ENCODE peak calls at places on chromosomes 5 and 9, in five cellular contexts. U, O, C, E and K are unnamed samples.

GRCh38 chr5:79448336-79448735 is 65.6 kb downstream of the HOMER1 start:
- DNase-seq in U (no peak), O (peak), C (no peak), E (no peak), K (no peak)

GRCh38 chr5:10800852-10801251 is 39.8 kb upstream of the DAP start:
- DNase-seq in U (no peak), O (no peak), C (no peak), E (no peak), K (no peak)

GRCh38 chr5:126389179-126389578 is 34.0 kb upstream of the GRAMD2B start:
- DNase-seq in U (no peak), O (no peak), C (no peak), E (no peak), K (no peak)

GRCh38 chr5:77239126-77239741 is 28.8 kb downstream of the PDE8B start:
- DNase-seq in U (no peak), O (peak), C (peak), E (peak), K (peak)

GRCh38 chr9:92232190-92232589 is 61.3 kb downstream of the IARS1 start:
- DNase-seq in U (no peak), O (no peak), C (no peak), E (no peak), K (no peak)

GRCh38 chr9:130260816-130261765 is 4.5 kb upstream of the HMCN2 start:
- DNase-seq in U (no peak), O (no peak), C (no peak), E (no peak), K (no peak)

GRCh38 chr9:127123239-127123935 is 952 bp upstream of the ANGPTL2 start:
- DNase-seq in U (no peak), O (no peak), C (no peak), E (no peak), K (no peak)

GRCh38 chr5:83974151-83974822 is 253.6 kb upstream of the HAPLN1 start:
- DNase-seq in U (no peak), O (no peak), C (no peak), E (no peak), K (no peak)

GRCh38 chr5:158414780-158415179 is 555.8 kb upstream of the CLINT1 start:
- DNase-seq in U (no peak), O (peak), C (no peak), E (peak), K (no peak)

GRCh38 chr9:138072161-138072842 is 194.7 kb downstream of the CACNA1B start:
- DNase-seq in U (no peak), O (no peak), C (peak), E (no peak), K (no peak)

GRCh38 chr9:21311888-21312287 is 6.8 kb upstream of the IFNA5 start:
- DNase-seq in U (no peak), O (no peak), C (no peak), E (no peak), K (no peak)

GRCh38 chr5:161946911-161947310 is 99.0 kb downstream of the GABRA1 start:
- DNase-seq in U (no peak), O (no peak), C (no peak), E (no peak), K (no peak)

GRCh38 chr9:25681270-25681669 is 3.0 kb upstream of the TUSC1 start:
- DNase-seq in U (no peak), O (peak), C (no peak), E (peak), K (no peak)

GRCh38 chr9:13140843-13141592 is 138.5 kb downstream of the MPDZ start:
- DNase-seq in U (no peak), O (no peak), C (no peak), E (peak), K (no peak)

GRCh38 chr5:140391312-140391711 is 10.3 kb upstream of the ANKHD1 start:
- DNase-seq in U (no peak), O (peak), C (no peak), E (no peak), K (no peak)

GRCh38 chr5:159053216-159053615 is 46.5 kb downstream of the EBF1 start:
- DNase-seq in U (no peak), O (no peak), C (no peak), E (no peak), K (no peak)

GRCh38 chr5:13997514-13997913 is 53.0 kb upstream of the DNAH5 start:
- DNase-seq in U (no peak), O (no peak), C (no peak), E (no peak), K (no peak)

GRCh38 chr5:168879929-168880328 is 300.8 kb upstream of the PANK3 start:
- DNase-seq in U (no peak), O (no peak), C (peak), E (no peak), K (no peak)

GRCh38 chr5:11681796-11682195 is 222.4 kb downstream of the CTNND2 start:
- DNase-seq in U (no peak), O (no peak), C (no peak), E (no peak), K (no peak)

GRCh38 chr9:16625106-16625505 is 245.4 kb downstream of the BNC2 start:
- DNase-seq in U (no peak), O (no peak), C (no peak), E (no peak), K (no peak)

GRCh38 chr5:66633754-66634153 is 37.6 kb downstream of the MAST4 start:
- DNase-seq in U (no peak), O (no peak), C (no peak), E (no peak), K (no peak)

GRCh38 chr5:152107225-152107624 is 182.6 kb upstream of the GLRA1 start:
- DNase-seq in U (no peak), O (no peak), C (no peak), E (no peak), K (no peak)

GRCh38 chr5:74034738-74035137 is 408.7 kb downstream of the ARHGEF28 start:
- DNase-seq in U (no peak), O (peak), C (no peak), E (peak), K (no peak)

GRCh38 chr5:154430466-154430865 is 15.3 kb upstream of the SAP30L start:
- DNase-seq in U (no peak), O (no peak), C (no peak), E (no peak), K (no peak)

GRCh38 chr5:683619-684481 is 9.3 kb downstream of the TPPP start:
- DNase-seq in U (no peak), O (no peak), C (no peak), E (no peak), K (peak)

GRCh38 chr9:120950421-120951388 is 24.1 kb upstream of the TRAF1 start:
- DNase-seq in U (no peak), O (no peak), C (no peak), E (no peak), K (no peak)